ENCODE peak calls at places on chromosomes 3 and 15, in ten cellular contexts. Z, J, Q, H, S, B, T, X, K and A are unnamed samples. For H3K27me3, the result is how much of the 10 kb centered on the place peaks cover.

GRCh38 chr15:67175643-67176071 is 78.8 kb downstream of the AAGAB start:
- DNase-seq in Z (no peak), J (no peak), Q (no peak), H (no peak), S (no peak), B (no peak), T (peak), X (no peak), K (peak), A (no peak)

GRCh38 chr3:128369106-128369708 is 97.5 kb downstream of the DNAJB8 start:
- DNase-seq in Z (no peak), J (no peak), Q (no peak), H (peak), S (no peak), B (no peak), T (no peak), X (no peak), K (no peak), A (no peak)

GRCh38 chr15:64400583-64400982 is 12.9 kb downstream of the TRIP4 start:
- DNase-seq in Z (no peak), J (no peak), Q (no peak), H (no peak), S (no peak), B (no peak), T (no peak), X (no peak), K (no peak), A (no peak)

GRCh38 chr15:47620960-47621681 is 96.2 kb upstream of the SEMA6D start:
- DNase-seq in Z (no peak), J (no peak), Q (no peak), H (no peak), S (no peak), B (peak), T (no peak), X (peak), K (no peak), A (no peak)

GRCh38 chr3:88034463-88034862 is 24.3 kb downstream of the CGGBP1 start:
- DNase-seq in Z (no peak), J (no peak), Q (no peak), H (no peak), S (no peak), B (no peak), T (no peak), X (no peak), K (no peak), A (no peak)

GRCh38 chr15:77974098-77974414 is 103.5 kb downstream of the TBC1D2B start:
- DNase-seq in Z (no peak), J (no peak), Q (peak), H (peak), S (peak), B (no peak), T (peak), X (peak), K (no peak), A (peak)

GRCh38 chr15:21270474-21270873 is 169.8 kb downstream of the POTEB3 start:
- DNase-seq in Z (no peak), J (no peak), Q (no peak), H (no peak), S (no peak), B (no peak), T (no peak), X (no peak), K (no peak), A (no peak)

GRCh38 chr15:89362203-89363101 is 27.8 kb upstream of the POLG start:
- DNase-seq in Z (no peak), J (no peak), Q (no peak), H (no peak), S (no peak), B (no peak), T (no peak), X (no peak), K (no peak), A (peak)

GRCh38 chr3:13866406-13866965 is 13.4 kb downstream of the WNT7A start:
- DNase-seq in Z (no peak), J (no peak), Q (no peak), H (no peak), S (no peak), B (no peak), T (no peak), X (no peak), K (no peak), A (no peak)

GRCh38 chr15:70447927-70448698 is 315.2 kb downstream of the UACA start:
- DNase-seq in Z (no peak), J (no peak), Q (peak), H (peak), S (peak), B (no peak), T (peak), X (peak), K (no peak), A (no peak)

GRCh38 chr3:114496874-114497273 is 203.0 kb downstream of the TIGIT start:
- DNase-seq in Z (no peak), J (no peak), Q (no peak), H (no peak), S (peak), B (no peak), T (no peak), X (no peak), K (no peak), A (no peak)

GRCh38 chr3:177561365-177561764 is 364.1 kb upstream of the TBL1XR1 start:
- DNase-seq in Z (no peak), J (no peak), Q (no peak), H (no peak), S (no peak), B (no peak), T (no peak), X (no peak), K (no peak), A (no peak)
- TF ChIP-seq CTCF in Z (no peak), J (no peak), Q (no peak), H (no peak), S (no peak), B (no peak), T (no peak), X (no peak), K (peak), A (no peak)

DNA sequence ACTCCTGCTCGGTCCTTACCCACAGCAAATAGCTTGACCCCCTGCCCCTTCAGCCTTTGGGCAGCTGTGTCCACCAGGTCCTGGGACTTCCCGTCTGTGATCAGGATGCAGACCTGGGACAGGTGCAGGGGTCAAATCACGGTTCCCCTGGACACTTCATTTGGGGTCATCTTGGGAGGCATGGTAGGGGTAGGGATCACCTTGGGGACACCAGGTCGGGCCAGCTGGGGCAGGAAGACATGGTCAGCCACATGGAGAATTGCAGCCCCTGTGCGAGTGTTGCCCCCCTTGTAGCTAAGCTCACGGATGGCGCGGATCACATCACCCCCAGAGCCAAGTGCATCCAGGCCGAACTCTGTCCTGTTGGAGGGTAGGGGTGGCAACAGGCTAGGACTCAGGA is 1.8 kb downstream of the COL7A1 start:
- DNase-seq in Z (no peak), J (no peak), Q (no peak), H (no peak), S (no peak), B (no peak), T (no peak), X (no peak), K (no peak), A (no peak)
- H3K4me3 ChIP-seq in Z (peak), J (no peak), Q (no peak), H (no peak), S (peak), B (no peak), T (no peak), X (no peak), K (no peak), A (no peak)

DNA sequence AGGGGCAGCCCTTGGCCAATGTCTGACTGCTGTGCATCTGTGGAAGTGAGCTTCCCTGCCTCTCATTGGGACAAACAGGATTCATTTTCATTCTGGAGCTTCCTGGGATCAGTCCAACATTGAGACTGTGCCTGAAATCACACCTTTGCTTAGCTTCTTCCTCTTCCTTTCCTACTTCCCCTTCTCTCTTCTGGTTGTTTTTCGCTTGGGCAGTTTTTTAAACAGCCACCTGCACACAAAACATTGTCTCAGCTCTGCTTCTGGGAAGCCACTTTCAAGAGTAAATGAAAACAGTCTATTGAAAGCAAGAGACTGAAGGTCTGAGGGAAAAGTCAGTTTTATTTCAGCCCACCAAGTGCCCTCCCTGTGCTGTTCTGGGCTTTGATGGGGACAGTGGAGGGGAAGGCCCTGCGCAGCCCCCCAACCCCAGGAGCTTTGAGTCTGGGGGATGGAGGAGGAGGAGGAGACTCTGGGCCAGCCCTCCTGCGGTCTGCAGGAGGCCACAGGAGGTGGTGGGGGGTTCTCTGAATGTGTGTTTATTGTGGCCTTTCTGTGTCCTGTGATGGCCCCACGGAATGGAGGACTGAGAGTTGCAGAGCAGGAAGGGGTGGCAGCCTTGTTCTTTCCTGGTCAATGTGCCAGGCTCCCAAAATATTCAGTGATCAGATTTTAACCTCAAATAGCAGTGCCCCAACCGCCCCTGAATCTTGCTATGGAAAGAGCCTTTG is 7.8 kb upstream of the ISLR2 start:
- DNase-seq in Z (no peak), J (no peak), Q (no peak), H (no peak), S (no peak), B (no peak), T (no peak), X (no peak), K (no peak), A (no peak)
- H3K27me3 ChIP-seq in Z (under half), J (under half), Q (half or more), H (half or more), S (under half), B (under half), T (under half), X (under half), K (under half), A (under half)

GRCh38 chr3:40780341-40780800 is 255.6 kb downstream of the ZNF621 start:
- DNase-seq in Z (no peak), J (peak), Q (peak), H (peak), S (no peak), B (peak), T (peak), X (peak), K (no peak), A (peak)

GRCh38 chr3:40780801-40781406 is 256.1 kb downstream of the ZNF621 start:
- DNase-seq in Z (peak), J (peak), Q (no peak), H (peak), S (peak), B (peak), T (peak), X (no peak), K (no peak), A (no peak)

GRCh38 chr3:40779039-40779438 is 254.3 kb downstream of the ZNF621 start:
- DNase-seq in Z (no peak), J (no peak), Q (no peak), H (no peak), S (no peak), B (no peak), T (no peak), X (no peak), K (peak), A (no peak)

DNA sequence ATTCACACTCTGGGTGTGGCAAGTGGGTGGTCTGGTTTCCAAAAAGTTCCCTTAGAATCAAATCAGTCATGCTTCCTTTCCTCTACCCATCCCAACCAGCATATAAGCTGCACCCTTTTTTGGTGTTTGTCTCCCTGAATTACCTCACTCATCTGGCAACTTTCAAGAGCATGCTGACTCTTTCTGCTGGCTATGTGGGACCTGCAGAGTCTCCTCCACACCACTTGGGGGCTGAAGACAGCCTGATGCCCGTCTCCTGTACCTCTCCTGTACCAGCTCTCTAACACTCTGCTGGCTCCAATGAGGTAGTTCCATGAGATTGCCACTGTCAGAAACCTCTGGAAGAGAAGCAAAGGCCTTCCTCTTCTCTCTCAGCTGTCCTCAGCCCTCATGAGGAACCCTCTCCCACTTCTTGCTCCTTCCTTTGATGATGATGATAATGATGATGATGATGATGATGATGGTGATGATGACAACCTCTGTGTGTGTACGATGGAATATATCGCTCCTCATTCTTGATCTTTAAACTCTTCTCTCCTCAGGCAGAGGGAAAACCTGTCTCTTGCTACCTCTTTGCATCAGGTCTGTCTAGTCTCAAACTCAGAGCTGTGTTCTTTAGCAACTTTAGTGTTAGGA is 257.4 kb downstream of the ZNF621 start:
- DNase-seq in Z (no peak), J (no peak), Q (no peak), H (no peak), S (no peak), B (peak), T (no peak), X (no peak), K (peak), A (no peak)
- TF ChIP-seq CTCF in Z (no peak), J (no peak), Q (no peak), H (no peak), S (no peak), B (peak), T (no peak), X (no peak), K (peak), A (no peak)

GRCh38 chr3:169243579-169243978 is 419.9 kb downstream of the MECOM start:
- DNase-seq in Z (no peak), J (no peak), Q (no peak), H (no peak), S (no peak), B (no peak), T (no peak), X (no peak), K (no peak), A (no peak)

GRCh38 chr3:169241928-169242751 is 421.4 kb downstream of the MECOM start:
- DNase-seq in Z (no peak), J (no peak), Q (peak), H (peak), S (peak), B (no peak), T (peak), X (no peak), K (peak), A (no peak)

GRCh38 chr3:169244119-169244864 is 419.2 kb downstream of the MECOM start:
- DNase-seq in Z (no peak), J (no peak), Q (no peak), H (no peak), S (no peak), B (no peak), T (no peak), X (no peak), K (no peak), A (no peak)

GRCh38 chr3:169241575-169241927 is 422.0 kb downstream of the MECOM start:
- DNase-seq in Z (no peak), J (no peak), Q (no peak), H (no peak), S (peak), B (no peak), T (no peak), X (no peak), K (no peak), A (no peak)

DNA sequence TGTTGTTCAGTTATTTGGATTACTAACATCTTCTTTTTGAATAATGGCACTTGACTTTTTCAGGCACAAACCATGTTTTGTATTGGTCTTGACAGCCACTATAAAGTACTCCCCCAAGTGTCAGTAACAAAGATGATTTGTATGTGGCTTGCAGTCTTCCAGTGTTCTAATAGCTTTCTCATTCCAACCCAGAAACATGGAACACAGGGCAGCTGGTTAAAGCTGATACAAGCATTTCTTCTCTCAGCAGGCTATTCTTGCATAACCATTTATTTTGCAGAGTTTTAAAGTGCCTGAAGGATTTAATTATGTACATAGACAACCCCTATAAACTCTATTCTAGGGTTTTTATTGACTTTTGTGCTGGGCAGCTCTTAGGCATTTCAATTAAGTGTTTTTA is 420.4 kb downstream of the MECOM start:
- DNase-seq in Z (no peak), J (no peak), Q (no peak), H (no peak), S (peak), B (no peak), T (no peak), X (no peak), K (no peak), A (no peak)
- H3K4me3 ChIP-seq in Z (no peak), J (no peak), Q (no peak), H (peak), S (peak), B (no peak), T (no peak), X (no peak), K (no peak), A (peak)

GRCh38 chr15:74297867-74298266 is 61.7 kb downstream of the CCDC33 start:
- DNase-seq in Z (no peak), J (no peak), Q (no peak), H (no peak), S (no peak), B (no peak), T (no peak), X (no peak), K (no peak), A (no peak)

GRCh38 chr15:74302821-74303359 is 64.6 kb downstream of the CYP11A1 start:
- DNase-seq in Z (no peak), J (peak), Q (peak), H (peak), S (no peak), B (peak), T (peak), X (no peak), K (peak), A (peak)

GRCh38 chr15:74303741-74304309 is 63.6 kb downstream of the CYP11A1 start:
- DNase-seq in Z (no peak), J (no peak), Q (no peak), H (no peak), S (no peak), B (no peak), T (no peak), X (no peak), K (no peak), A (no peak)

GRCh38 chr15:74301583-74302374 is 65.7 kb downstream of the CCDC33 start:
- DNase-seq in Z (no peak), J (no peak), Q (no peak), H (no peak), S (no peak), B (no peak), T (no peak), X (no peak), K (no peak), A (no peak)

GRCh38 chr15:74300057-74300620 is 64.0 kb downstream of the CCDC33 start:
- DNase-seq in Z (no peak), J (no peak), Q (no peak), H (no peak), S (no peak), B (no peak), T (no peak), X (no peak), K (no peak), A (no peak)
- H3K27me3 ChIP-seq in Z (under half), J (under half), Q (half or more), H (half or more), S (under half), B (under half), T (under half), X (under half), K (under half), A (under half)

DNA sequence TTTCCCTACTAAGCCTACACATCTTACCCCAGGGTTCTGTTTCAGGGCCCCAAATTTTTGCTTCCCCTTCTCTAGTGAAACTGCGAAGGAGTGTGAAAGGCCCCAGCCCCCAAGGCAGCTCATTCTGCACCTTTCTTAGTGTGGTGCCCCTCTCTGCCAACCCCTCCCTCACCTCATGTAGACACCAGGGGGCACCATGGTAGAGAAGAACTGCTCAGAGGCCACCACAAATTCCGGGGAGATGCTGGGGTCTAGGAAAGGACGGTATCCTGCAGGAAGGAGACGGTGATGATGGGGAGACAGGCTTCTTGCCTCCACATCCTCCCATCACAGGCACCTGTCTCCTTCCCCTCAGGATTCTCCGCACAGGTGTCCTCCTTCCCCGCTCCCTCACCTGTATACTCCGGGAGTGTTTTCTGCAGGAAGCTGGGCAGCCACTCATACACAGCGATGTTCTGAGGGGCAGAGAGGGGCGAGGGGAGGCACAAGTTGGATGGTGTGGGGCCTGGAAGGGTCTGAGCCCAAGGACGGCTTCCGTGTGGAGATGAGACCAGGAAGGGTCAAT is 3.6 kb downstream of the DUOX2 start:
- DNase-seq in Z (no peak), J (no peak), Q (no peak), H (no peak), S (no peak), B (no peak), T (no peak), X (no peak), K (no peak), A (no peak)
- TF ChIP-seq CTCF in Z (peak), J (no peak), Q (no peak), H (no peak), S (no peak), B (peak), T (no peak), X (no peak), K (peak), A (no peak)

DNA sequence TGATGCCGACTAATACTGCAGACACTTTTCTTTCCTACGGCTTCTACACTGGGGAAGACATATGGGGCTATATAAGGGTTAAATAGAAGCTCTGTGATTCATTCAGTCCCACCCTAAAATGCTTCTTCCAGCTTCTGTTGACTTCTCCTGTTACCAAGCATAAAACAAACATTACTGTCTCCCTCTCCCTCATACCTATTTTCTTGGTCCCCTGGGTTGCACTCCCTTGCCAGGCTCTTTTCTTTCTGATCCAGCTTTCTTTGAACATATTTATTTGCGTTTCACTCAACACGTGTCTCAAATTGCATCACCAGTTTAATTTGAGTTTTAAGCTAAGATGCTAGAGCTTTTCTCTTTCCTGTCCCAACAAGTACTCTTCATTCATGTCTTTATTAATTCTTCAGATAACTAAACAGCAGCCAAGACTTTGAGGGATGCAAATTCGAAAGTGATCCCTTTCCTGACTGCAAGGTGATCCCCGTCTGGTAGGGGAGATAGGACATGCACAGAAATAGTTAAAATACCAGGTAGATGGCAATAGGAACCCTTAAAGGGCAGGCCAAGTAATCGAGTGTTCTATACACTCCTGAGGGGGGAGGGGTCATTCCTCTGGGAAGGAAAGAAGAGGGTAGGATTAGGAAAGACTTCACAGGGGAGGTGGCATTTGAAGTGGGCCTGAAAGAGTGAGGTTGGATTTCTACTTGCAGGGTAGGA is 198.6 kb upstream of the BCL6 start:
- DNase-seq in Z (no peak), J (no peak), Q (no peak), H (no peak), S (no peak), B (peak), T (no peak), X (no peak), K (no peak), A (no peak)
- H3K4me3 ChIP-seq in Z (no peak), J (no peak), Q (no peak), H (no peak), S (no peak), B (peak), T (no peak), X (no peak), K (no peak), A (no peak)